ENCODE peak calls at places on chromosome 4, in four cellular contexts. N is HCT116, W is stomach, M is fibroblast of pulmonary artery. C is an unnamed sample.
A peak's percentile ranks its signal among the peaks of the same experiment; 100 is the strongest.

GRCh38 chr4:11130195-11130975 is 298.3 kb downstream of the HS3ST1 start:
- DNase-seq in N (no peak), W (no peak), M (peak; percentile 80), C (no peak)

GRCh38 chr4:36152712-36153111 is 91.6 kb downstream of the ARAP2 start:
- DNase-seq in N (no peak), W (no peak), M (no peak), C (no peak)

GRCh38 chr4:85084371-85085170 is 118.1 kb upstream of the WDFY3 start:
- DNase-seq in N (peak; percentile 75), W (no peak), M (peak; percentile 88), C (peak; percentile 29)

GRCh38 chr4:127778102-127778501 is 4.0 kb upstream of the HSPA4L start:
- DNase-seq in N (no peak), W (no peak), M (no peak), C (no peak)

GRCh38 chr4:29726938-29727337 is 993.2 kb upstream of the PCDH7 start:
- DNase-seq in N (no peak), W (no peak), M (no peak), C (no peak)

GRCh38 chr4:147590249-147590920 is 26.8 kb upstream of the TMEM184C start:
- DNase-seq in N (peak; percentile 54), W (peak; percentile 55), M (peak; percentile 87), C (no peak)

GRCh38 chr4:105551968-105552746 is at the start of gene ARHGEF38:
- DNase-seq in N (no peak), W (peak; percentile 72), M (no peak), C (peak; percentile 4)

GRCh38 chr4:184061582-184061981 is 156.1 kb downstream of the ENPP6 start:
- DNase-seq in N (no peak), W (no peak), M (no peak), C (no peak)

GRCh38 chr4:80125252-80126177 is 52.5 kb upstream of the ANTXR2 start:
- DNase-seq in N (peak; percentile 18), W (no peak), M (peak; percentile 55), C (no peak)

GRCh38 chr4:127357765-127358164 is 275.0 kb upstream of the INTU start:
- DNase-seq in N (no peak), W (no peak), M (no peak), C (no peak)

GRCh38 chr4:46945062-46945461 is 36.0 kb upstream of the COX7B2 start:
- DNase-seq in N (no peak), W (no peak), M (no peak), C (no peak)

GRCh38 chr4:46081211-46081610 is 42.6 kb downstream of the GABRG1 start:
- DNase-seq in N (no peak), W (no peak), M (no peak), C (no peak)

GRCh38 chr4:74742191-74742590 is 52.1 kb downstream of the BTC start:
- DNase-seq in N (no peak), W (no peak), M (no peak), C (no peak)

GRCh38 chr4:3365326-3365725 is 72.5 kb downstream of the RGS12 start:
- DNase-seq in N (no peak), W (no peak), M (no peak), C (no peak)

GRCh38 chr4:122038896-122039295 is 87.0 kb upstream of the TRPC3 start:
- DNase-seq in N (no peak), W (no peak), M (no peak), C (no peak)

GRCh38 chr4:124121511-124121934 is 591.0 kb downstream of the ANKRD50 start:
- DNase-seq in N (no peak), W (no peak), M (peak; percentile 90), C (peak; percentile 17)

GRCh38 chr4:141027421-141027820 is 105.8 kb downstream of the RNF150 start:
- DNase-seq in N (no peak), W (no peak), M (no peak), C (no peak)

GRCh38 chr4:56728512-56728911 is 47.4 kb upstream of the HOPX start:
- DNase-seq in N (no peak), W (peak; percentile 34), M (peak; percentile 97), C (peak; percentile 87)

GRCh38 chr4:22485751-22486150 is 30.1 kb downstream of the ADGRA3 start:
- DNase-seq in N (no peak), W (no peak), M (peak; percentile 64), C (no peak)

GRCh38 chr4:33577798-33578197 is 2666.5 kb downstream of the ARAP2 start:
- DNase-seq in N (no peak), W (no peak), M (no peak), C (no peak)

GRCh38 chr4:18850763-18851331 is 829.3 kb upstream of the LCORL start:
- DNase-seq in N (no peak), W (no peak), M (no peak), C (no peak)

GRCh38 chr4:144754562-144755410 is 108.8 kb downstream of the HHIP start:
- DNase-seq in N (peak; percentile 19), W (no peak), M (peak; percentile 73), C (no peak)

GRCh38 chr4:95466791-95467190 is 82.0 kb downstream of the UNC5C start:
- DNase-seq in N (no peak), W (no peak), M (no peak), C (no peak)

GRCh38 chr4:1019726-1020470 is 8.5 kb downstream of the FGFRL1 start:
- DNase-seq in N (no peak), W (no peak), M (no peak), C (no peak)

GRCh38 chr4:141046255-141046654 is 87.0 kb downstream of the RNF150 start:
- DNase-seq in N (no peak), W (no peak), M (peak; percentile 85), C (peak; percentile 98)

GRCh38 chr4:48178931-48179330 is 44.9 kb upstream of the TXK start:
- DNase-seq in N (no peak), W (no peak), M (no peak), C (no peak)

GRCh38 chr4:3324093-3324815 is 31.4 kb downstream of the RGS12 start:
- DNase-seq in N (no peak), W (peak; percentile 17), M (no peak), C (no peak)

GRCh38 chr4:140078366-140078765 is 75.6 kb downstream of the MAML3 start:
- DNase-seq in N (no peak), W (no peak), M (no peak), C (no peak)

GRCh38 chr4:112330921-112331320 is 33.8 kb downstream of the ALPK1 start:
- DNase-seq in N (no peak), W (no peak), M (no peak), C (no peak)

DNA sequence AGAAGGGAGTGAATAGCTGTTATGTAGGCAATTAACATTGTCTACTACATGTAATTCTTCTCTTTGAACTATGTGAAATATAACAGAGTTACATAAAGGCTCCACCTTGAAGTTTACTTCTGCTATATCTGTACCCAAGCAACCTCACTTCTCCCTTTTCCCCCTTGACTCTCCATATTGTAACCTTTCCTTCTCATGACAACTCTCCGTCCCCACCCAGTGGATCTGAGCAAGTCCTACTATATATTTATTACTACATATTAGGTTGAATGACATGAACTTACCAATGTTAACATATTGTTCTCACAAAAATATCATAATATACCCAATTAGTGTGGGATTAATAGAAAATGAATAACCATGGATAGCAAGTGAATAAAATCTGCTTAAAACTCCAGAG is 93.2 kb upstream of the ATP8A1 start:
- DNase-seq in N (no peak), W (no peak), M (peak; percentile 8), C (no peak)
- TF ChIP-seq CTCF in N (no peak), W (no peak), M (no peak), C (no peak)

GRCh38 chr4:37451646-37452045 is 207.1 kb downstream of the NWD2 start:
- DNase-seq in N (no peak), W (no peak), M (no peak), C (no peak)

GRCh38 chr4:37454263-37454800 is 209.8 kb downstream of the NWD2 start:
- DNase-seq in N (no peak), W (no peak), M (no peak), C (no peak)

GRCh38 chr4:37453004-37453360 is 208.4 kb downstream of the NWD2 start:
- DNase-seq in N (peak; percentile 58), W (peak; percentile 78), M (peak; percentile 82), C (no peak)

GRCh38 chr4:37453361-37454262 is 209.1 kb downstream of the NWD2 start:
- DNase-seq in N (no peak), W (peak; percentile 84), M (peak; percentile 24), C (no peak)

GRCh38 chr4:37455301-37456062 is 210.9 kb downstream of the NWD2 start:
- DNase-seq in N (no peak), W (peak; percentile 53), M (no peak), C (no peak)
- H3K4me3 ChIP-seq in N (no peak overlapping the region), W (peak overlapping the region; percentile 66), M (no peak overlapping the region), C (no peak overlapping the region)

GRCh38 chr4:81465668-81466357 is 5.9 kb downstream of the RASGEF1B start:
- DNase-seq in N (no peak), W (no peak), M (no peak), C (no peak)

GRCh38 chr4:81466841-81467671 is 4.7 kb downstream of the RASGEF1B start:
- DNase-seq in N (peak; percentile 45), W (peak; percentile 75), M (peak; percentile 83), C (peak; percentile 33)

GRCh38 chr4:81469774-81470455 is 1.8 kb downstream of the RASGEF1B start:
- DNase-seq in N (no peak), W (no peak), M (no peak), C (no peak)

GRCh38 chr4:81468685-81469084 is 3.0 kb downstream of the RASGEF1B start:
- DNase-seq in N (no peak), W (no peak), M (no peak), C (no peak)

DNA sequence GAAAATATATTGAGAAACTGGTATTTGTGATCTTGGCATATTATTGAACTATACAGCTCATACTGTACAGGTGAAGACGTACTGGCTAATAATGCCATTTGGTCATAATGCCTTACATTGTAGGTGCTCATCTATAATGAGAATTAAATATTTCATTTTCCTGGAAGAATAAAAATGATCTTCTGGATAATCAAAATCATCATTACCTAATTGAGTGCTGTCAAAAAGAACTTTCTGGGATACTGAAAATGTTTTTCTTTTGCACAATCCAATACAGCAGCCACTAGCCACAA is 4.1 kb downstream of the RASGEF1B start:
- DNase-seq in N (no peak), W (no peak), M (no peak), C (no peak)
- TF ChIP-seq CTCF in N (no peak), W (no peak), M (no peak), C (no peak)

DNA sequence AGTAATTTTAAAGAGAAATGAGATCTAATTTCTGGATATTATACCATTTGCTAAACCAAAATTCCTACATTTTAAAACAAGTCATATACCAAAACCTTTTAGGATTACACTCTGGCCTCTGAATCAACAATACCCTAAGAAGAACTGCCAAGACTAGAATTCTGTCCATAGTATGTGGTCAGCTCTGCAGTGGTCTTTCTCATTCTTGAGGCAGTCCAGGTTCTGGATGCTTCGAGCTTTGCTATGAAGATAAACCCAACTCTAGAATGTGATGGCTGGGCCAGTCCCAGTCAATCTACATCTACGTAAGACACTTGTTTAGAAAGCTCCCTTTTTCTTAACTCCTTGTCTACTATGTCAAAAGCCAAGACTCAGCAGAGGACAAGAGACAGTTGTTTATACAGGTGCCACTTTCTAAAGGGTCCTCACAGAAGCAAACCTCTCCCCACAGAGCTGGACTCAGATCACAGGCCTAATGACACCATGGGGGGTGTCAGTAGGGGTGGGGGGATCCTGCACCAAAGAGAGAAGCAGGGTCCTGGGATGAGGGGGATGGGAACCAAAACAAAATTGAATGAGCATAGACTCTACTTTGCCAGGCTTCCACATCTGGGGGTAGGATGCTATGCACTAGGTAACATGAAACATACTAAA is 63.2 kb downstream of the SH3RF1 start:
- DNase-seq in N (no peak), W (no peak), M (no peak), C (no peak)
- H3K4me3 ChIP-seq in N (no peak overlapping the region), W (no peak overlapping the region), M (no peak overlapping the region), C (no peak overlapping the region)

GRCh38 chr4:17647176-17647806 is 32.9 kb downstream of the MED28 start:
- DNase-seq in N (no peak), W (no peak), M (no peak), C (no peak)
- TF ChIP-seq CTCF in N (no peak), W (no peak), M (no peak), C (no peak)

GRCh38 chr4:8580321-8581093 is at the start of gene GPR78:
- DNase-seq in N (no peak), W (peak; percentile 34), M (peak; percentile 56), C (no peak)
- H3K4me3 ChIP-seq in N (no peak within 1 kb of the TSS), W (no peak within 1 kb of the TSS), M (no peak within 1 kb of the TSS), C (no peak within 1 kb of the TSS)

C was measured in AG04449.